ENCODE peak calls at places on chromosome 6, in six cellular contexts. X, Z, O, J, T and W are unnamed samples.

GRCh38 chr6:25012657-25013056 is 76.9 kb upstream of the RIPOR2 start:
- DNase-seq in X (no peak), Z (peak), O (no peak), J (no peak), T (peak), W (no peak)

GRCh38 chr6:106199331-106199730 is 113.2 kb downstream of the PRDM1 start:
- DNase-seq in X (no peak), Z (no peak), O (no peak), J (no peak), T (no peak), W (no peak)

GRCh38 chr6:98605705-98606104 is 228.7 kb upstream of the POU3F2 start:
- DNase-seq in X (no peak), Z (no peak), O (no peak), J (no peak), T (no peak), W (no peak)

GRCh38 chr6:47633141-47633540 is 65.2 kb upstream of the ADGRF4 start:
- DNase-seq in X (peak), Z (peak), O (no peak), J (peak), T (peak), W (no peak)

GRCh38 chr6:52568320-52568719 is 8.5 kb downstream of the TRAM2 start:
- DNase-seq in X (no peak), Z (no peak), O (no peak), J (no peak), T (no peak), W (no peak)

GRCh38 chr6:124226396-124226795 is 422.7 kb downstream of the NKAIN2 start:
- DNase-seq in X (peak), Z (no peak), O (no peak), J (no peak), T (no peak), W (no peak)

GRCh38 chr6:168333471-168333870 is 13.9 kb upstream of the DACT2 start:
- DNase-seq in X (no peak), Z (no peak), O (no peak), J (no peak), T (no peak), W (no peak)

GRCh38 chr6:45626087-45626891 is 248.6 kb upstream of the SUPT3H start:
- DNase-seq in X (no peak), Z (peak), O (no peak), J (no peak), T (peak), W (no peak)

GRCh38 chr6:152642578-152643375 is 5.6 kb upstream of the SYNE1 start:
- DNase-seq in X (peak), Z (no peak), O (no peak), J (peak), T (peak), W (no peak)

GRCh38 chr6:19210849-19211590 is 626.1 kb upstream of the ID4 start:
- DNase-seq in X (no peak), Z (no peak), O (no peak), J (peak), T (no peak), W (no peak)

GRCh38 chr6:150767161-150767560 is 98.3 kb upstream of the MTHFD1L start:
- DNase-seq in X (no peak), Z (no peak), O (no peak), J (no peak), T (no peak), W (no peak)

GRCh38 chr6:98957440-98957839 is 9.7 kb upstream of the FBXL4 start:
- DNase-seq in X (no peak), Z (peak), O (no peak), J (peak), T (peak), W (no peak)

GRCh38 chr6:28410767-28411166 is 11.2 kb upstream of the ZSCAN12 start:
- DNase-seq in X (no peak), Z (no peak), O (no peak), J (no peak), T (no peak), W (no peak)

GRCh38 chr6:137297887-137298286 is 78.7 kb upstream of the IFNGR1 start:
- DNase-seq in X (no peak), Z (no peak), O (no peak), J (no peak), T (no peak), W (no peak)